ENCODE peak calls at places on chromosome 4, in five cellular contexts. F is esophagus squamous epithelium; T is left lung; W is CD8-positive, alpha-beta T cell; V is lower lobe of right lung. M is an unnamed sample.

GRCh38 chr4:75542824-75543223 is 13.0 kb upstream of the ODAPH start:
- DNase-seq in T (no peak), V (no peak), F (no peak), W (no peak), M (no peak)

GRCh38 chr4:77881460-77882295 is 19.0 kb downstream of the MRPL1 start:
- DNase-seq in T (no peak), W (no peak), F (no peak), V (no peak), M (no peak)

GRCh38 chr4:10006604-10007435 is 14.5 kb downstream of the SLC2A9 start:
- DNase-seq in V (peak; percentile 71), F (no peak), T (no peak), W (no peak), M (no peak)

GRCh38 chr4:108049406-108049805 is 59.7 kb downstream of the HADH start:
- DNase-seq in T (no peak), F (no peak), V (no peak), W (no peak), M (no peak)

GRCh38 chr4:86442881-86443280 is 83.0 kb upstream of the MAPK10 start:
- DNase-seq in F (no peak), T (no peak), W (no peak), V (no peak), M (no peak)

GRCh38 chr4:27366424-27366823 is 505.8 kb downstream of the STIM2 start:
- DNase-seq in F (no peak), T (no peak), W (no peak), V (no peak), M (no peak)

GRCh38 chr4:86498560-86499166 is 95.5 kb upstream of the PTPN13 start:
- DNase-seq in V (no peak), T (no peak), F (no peak), W (no peak), M (no peak)

GRCh38 chr4:5086535-5086934 is 35.3 kb downstream of the STK32B start:
- DNase-seq in T (no peak), W (no peak), V (no peak), F (no peak), M (no peak)

GRCh38 chr4:181688886-181689285 is 554.3 kb upstream of the TENM3 start:
- DNase-seq in T (no peak), W (no peak), F (no peak), V (no peak), M (no peak)

GRCh38 chr4:155338196-155338595 is 38.6 kb downstream of the MAP9 start:
- DNase-seq in W (no peak), F (no peak), T (no peak), V (no peak), M (no peak)

GRCh38 chr4:118351851-118352827 is 664 bp downstream of the PRSS12 start:
- DNase-seq in T (peak; percentile 79), V (peak; percentile 66), F (no peak), W (no peak), M (no peak)

GRCh38 chr4:8528713-8529112 is 51.5 kb upstream of the GPR78 start:
- DNase-seq in T (no peak), F (no peak), W (no peak), V (no peak), M (no peak)

GRCh38 chr4:81913427-81913878 is 441.7 kb upstream of the RASGEF1B start:
- DNase-seq in V (peak; percentile 52), F (no peak), W (peak; percentile 53), T (peak; percentile 56), M (peak; percentile 18)

GRCh38 chr4:47442980-47443379 is 20.5 kb downstream of the COMMD8 start:
- DNase-seq in W (no peak), V (peak; percentile 44), T (no peak), F (no peak), M (no peak)

GRCh38 chr4:44629280-44629866 is 22.1 kb downstream of the YIPF7 start:
- DNase-seq in F (no peak), W (peak; percentile 25), V (no peak), T (no peak), M (no peak)

GRCh38 chr4:66556651-66557278 is 886.5 kb upstream of the EPHA5 start:
- DNase-seq in T (no peak), W (no peak), F (no peak), V (no peak), M (no peak)

GRCh38 chr4:123083612-123084011 is 161.2 kb upstream of the NUDT6 start:
- DNase-seq in T (no peak), W (no peak), V (no peak), F (no peak), M (no peak)

GRCh38 chr4:101292901-101293300 is 54.4 kb downstream of the PPP3CA start:
- DNase-seq in F (no peak), W (no peak), T (no peak), V (no peak), M (no peak)

GRCh38 chr4:83267121-83267834 is 17.3 kb downstream of the COQ2 start:
- DNase-seq in W (no peak), F (no peak), T (no peak), V (no peak), M (no peak)

GRCh38 chr4:174592985-174593335 is 70.7 kb upstream of the HPGD start:
- DNase-seq in W (no peak), F (no peak), T (no peak), V (no peak), M (no peak)

GRCh38 chr4:794911-795725 is 30.8 kb downstream of the CPLX1 start:
- DNase-seq in F (no peak), W (no peak), V (peak; percentile 38), T (peak; percentile 63), M (no peak)

GRCh38 chr4:4852591-4853362 is 6.7 kb upstream of the MSX1 start:
- DNase-seq in W (peak; percentile 10), F (no peak), T (peak; percentile 78), V (no peak), M (no peak)

GRCh38 chr4:138090918-138091659 is 151.1 kb downstream of the SLC7A11 start:
- DNase-seq in W (no peak), F (no peak), T (no peak), V (no peak), M (no peak)

GRCh38 chr4:141121101-141121500 is 12.2 kb downstream of the RNF150 start:
- DNase-seq in F (no peak), V (no peak), T (no peak), W (no peak), M (no peak)

GRCh38 chr4:18942874-18943273 is 921.3 kb upstream of the LCORL start:
- DNase-seq in F (no peak), W (no peak), V (no peak), T (no peak), M (no peak)

GRCh38 chr4:172553216-172553615 is 615.4 kb upstream of the GALNT7 start:
- DNase-seq in W (no peak), F (no peak), V (no peak), T (no peak), M (no peak)

GRCh38 chr4:7970031-7970946 is 30.6 kb upstream of the AFAP1 start:
- DNase-seq in W (peak; percentile 36), F (no peak), V (no peak), T (peak; percentile 72), M (peak; percentile 31)

GRCh38 chr4:70613182-70613892 is 15.2 kb upstream of the ENAM start:
- DNase-seq in W (no peak), V (no peak), F (no peak), T (no peak), M (no peak)
- H3K4me3 ChIP-seq in W (no peak overlapping the region), V (peak overlapping the region; percentile 22), F (peak overlapping the region; percentile 51), T (no peak overlapping the region), M (no peak overlapping the region)

GRCh38 chr4:128868758-128869157 is 59.3 kb downstream of the JADE1 start:
- DNase-seq in V (no peak), T (no peak), F (no peak), W (no peak), M (no peak)
- H3K36me3 ChIP-seq in V (peaks cover 95% of the 10 kb centered on the region), T (no peaks in the 10 kb centered on the region), F (peaks cover 8% of the 10 kb centered on the region), W (peaks cover 24% of the 10 kb centered on the region), M (peaks cover 67% of the 10 kb centered on the region)

DNA sequence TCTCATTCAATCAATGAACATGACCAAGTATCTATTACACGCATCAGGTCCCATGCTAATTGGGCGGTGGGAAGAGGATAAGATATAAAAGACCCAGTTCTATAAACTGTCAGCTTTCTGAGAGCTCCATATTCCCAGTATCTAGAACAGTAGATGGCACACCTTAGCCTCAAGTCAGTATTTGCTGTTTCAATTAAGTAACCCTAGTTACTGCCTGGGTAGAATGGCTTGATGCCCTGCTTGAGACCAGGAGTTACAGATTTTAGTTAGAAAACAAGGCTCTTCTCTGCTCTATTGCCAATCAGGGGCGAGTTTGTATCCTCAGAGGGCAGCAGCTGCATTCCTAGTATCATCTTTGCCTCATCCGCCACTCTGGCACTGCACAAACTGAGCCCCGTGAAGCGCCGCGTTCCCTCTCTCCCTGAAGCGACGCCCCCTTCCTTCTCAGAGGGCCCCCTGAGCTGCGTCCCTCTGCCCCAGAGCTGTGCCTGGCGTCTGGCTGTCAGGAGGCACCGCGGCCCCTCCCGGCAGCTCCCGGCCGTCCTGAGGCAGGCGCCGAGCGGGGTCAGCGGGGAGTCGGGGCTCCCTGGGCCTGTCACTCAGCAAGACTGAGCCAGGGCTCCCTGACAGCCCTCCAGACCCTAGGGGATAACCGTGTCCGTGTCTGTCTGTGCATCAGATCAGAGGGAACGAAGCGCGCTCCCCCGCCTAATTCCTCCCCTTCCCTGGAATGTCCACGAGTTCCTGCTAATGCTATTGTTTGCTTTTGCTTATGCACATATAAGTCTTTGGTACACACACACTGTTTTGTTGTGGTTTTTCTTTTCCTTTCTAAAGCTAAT is 212.4 kb upstream of the TTC29 start:
- DNase-seq in V (peak; percentile 50), T (peak; percentile 74), W (no peak), F (no peak), M (no peak)
- H3K27ac ChIP-seq in V (peak overlapping the region; percentile 75), T (peak overlapping the region; percentile 82), W (no peak overlapping the region), F (no peak overlapping the region), M (no peak overlapping the region)

GRCh38 chr4:156971168-156971601 is 414 bp downstream of the PDGFC start:
- DNase-seq in V (peak; percentile 56), T (no peak), F (no peak), W (no peak), M (no peak)

GRCh38 chr4:156971623-156972369 is at the start of gene PDGFC:
- DNase-seq in T (peak; percentile 95), F (no peak), W (no peak), V (peak; percentile 91), M (no peak)

GRCh38 chr4:156970501-156971167 is 965 bp downstream of the PDGFC start:
- DNase-seq in F (peak; percentile 1), V (peak; percentile 76), W (no peak), T (peak; percentile 88), M (no peak)

GRCh38 chr4:156968479-156968984 is 3.1 kb downstream of the PDGFC start:
- DNase-seq in T (no peak), V (peak; percentile 58), F (no peak), W (no peak), M (no peak)

GRCh38 chr4:156969136-156969535 is 2.5 kb downstream of the PDGFC start:
- DNase-seq in V (no peak), F (no peak), T (no peak), W (no peak), M (no peak)
- H3K4me3 ChIP-seq in V (peak overlapping the region; percentile 64), F (peak overlapping the region; percentile 82), T (peak overlapping the region; percentile 59), W (no peak overlapping the region), M (no peak overlapping the region)